ENCODE peak calls at places on chromosomes 6 and 20, in ten cellular contexts. One of them, this sample, is unnamed.

GRCh38 chr20:63968136-63968927 is 1.4 kb downstream of the ZNF512B start:
- DNase-seq in transverse colon: peak; percentile 7
- DNase-seq in GM12878: no peak
- DNase-seq in stomach: no peak
- DNase-seq in H1: no peak
- DNase-seq in suprapubic skin: peak; percentile 69
- DNase-seq in upper lobe of left lung: peak; percentile 55
- DNase-seq in K562: no peak
- DNase-seq in HepG2: no peak
- DNase-seq in SK-N-SH: no peak
- DNase-seq in this sample: peak; percentile 70

GRCh38 chr6:147142684-147143245 is 61.5 kb upstream of the STXBP5 start:
- DNase-seq in transverse colon: no peak
- DNase-seq in GM12878: no peak
- DNase-seq in stomach: no peak
- DNase-seq in H1: no peak
- DNase-seq in suprapubic skin: no peak
- DNase-seq in upper lobe of left lung: no peak
- DNase-seq in K562: no peak
- DNase-seq in HepG2: no peak
- DNase-seq in SK-N-SH: no peak
- DNase-seq in this sample: no peak

GRCh38 chr20:25259358-25259757 is 11.5 kb downstream of the PYGB start:
- DNase-seq in transverse colon: peak; percentile 6
- DNase-seq in GM12878: no peak
- DNase-seq in stomach: no peak
- DNase-seq in H1: no peak
- DNase-seq in suprapubic skin: no peak
- DNase-seq in upper lobe of left lung: no peak
- DNase-seq in K562: no peak
- DNase-seq in HepG2: no peak
- DNase-seq in SK-N-SH: no peak
- DNase-seq in this sample: peak; percentile 25

GRCh38 chr20:32527052-32527446 is 58.1 kb downstream of the NOL4L start:
- DNase-seq in transverse colon: no peak
- DNase-seq in GM12878: no peak
- DNase-seq in stomach: no peak
- DNase-seq in H1: no peak
- DNase-seq in suprapubic skin: no peak
- DNase-seq in upper lobe of left lung: no peak
- DNase-seq in K562: no peak
- DNase-seq in HepG2: no peak
- DNase-seq in SK-N-SH: no peak
- DNase-seq in this sample: no peak

GRCh38 chr6:146850981-146851380 is 252.2 kb downstream of the ADGB start:
- DNase-seq in transverse colon: no peak
- DNase-seq in GM12878: no peak
- DNase-seq in stomach: no peak
- DNase-seq in H1: no peak
- DNase-seq in suprapubic skin: no peak
- DNase-seq in upper lobe of left lung: no peak
- DNase-seq in K562: no peak
- DNase-seq in HepG2: no peak
- DNase-seq in SK-N-SH: no peak
- DNase-seq in this sample: no peak

GRCh38 chr6:87420360-87420759 is 12.6 kb downstream of the CFAP206 start:
- DNase-seq in transverse colon: no peak
- DNase-seq in GM12878: no peak
- DNase-seq in stomach: no peak
- DNase-seq in H1: no peak
- DNase-seq in suprapubic skin: no peak
- DNase-seq in upper lobe of left lung: no peak
- DNase-seq in K562: no peak
- DNase-seq in HepG2: no peak
- DNase-seq in SK-N-SH: no peak
- DNase-seq in this sample: no peak

GRCh38 chr20:49669601-49670189 is 44.0 kb downstream of the B4GALT5 start:
- DNase-seq in transverse colon: no peak
- DNase-seq in GM12878: peak; percentile 85
- DNase-seq in stomach: no peak
- DNase-seq in H1: no peak
- DNase-seq in suprapubic skin: no peak
- DNase-seq in upper lobe of left lung: no peak
- DNase-seq in K562: no peak
- DNase-seq in HepG2: no peak
- DNase-seq in SK-N-SH: no peak
- DNase-seq in this sample: no peak

GRCh38 chr20:30511322-30512030 is 746.0 kb upstream of the DEFB115 start:
- DNase-seq in transverse colon: no peak
- DNase-seq in GM12878: no peak
- DNase-seq in stomach: no peak
- DNase-seq in H1: no peak
- DNase-seq in suprapubic skin: no peak
- DNase-seq in upper lobe of left lung: peak; percentile 84
- DNase-seq in K562: no peak
- DNase-seq in HepG2: no peak
- DNase-seq in SK-N-SH: no peak
- DNase-seq in this sample: no peak

GRCh38 chr6:42781811-42782688 is at the start of gene BICRAL:
- DNase-seq in transverse colon: peak; percentile 62
- DNase-seq in GM12878: no peak
- DNase-seq in stomach: peak; percentile 59
- DNase-seq in H1: no peak
- DNase-seq in suprapubic skin: peak; percentile 67
- DNase-seq in upper lobe of left lung: peak; percentile 92
- DNase-seq in K562: peak; percentile 87
- DNase-seq in HepG2: peak; percentile 70
- DNase-seq in SK-N-SH: peak; percentile 86
- DNase-seq in this sample: peak; percentile 74

GRCh38 chr20:3218307-3218988 is 9.2 kb downstream of the ITPA start:
- DNase-seq in transverse colon: peak; percentile 66
- DNase-seq in GM12878: no peak
- DNase-seq in stomach: peak; percentile 75
- DNase-seq in H1: no peak
- DNase-seq in suprapubic skin: peak; percentile 78
- DNase-seq in upper lobe of left lung: peak; percentile 96
- DNase-seq in K562: peak; percentile 73
- DNase-seq in HepG2: peak; percentile 75
- DNase-seq in SK-N-SH: peak; percentile 95
- DNase-seq in this sample: no peak

GRCh38 chr20:54219751-54220426 is 12.0 kb downstream of the PFDN4 start:
- DNase-seq in transverse colon: no peak
- DNase-seq in GM12878: no peak
- DNase-seq in stomach: no peak
- DNase-seq in H1: no peak
- DNase-seq in suprapubic skin: no peak
- DNase-seq in upper lobe of left lung: no peak
- DNase-seq in K562: peak; percentile 41
- DNase-seq in HepG2: peak; percentile 61
- DNase-seq in SK-N-SH: peak; percentile 53
- DNase-seq in this sample: no peak

GRCh38 chr6:125310994-125311649 is 9.4 kb upstream of the HDDC2 start:
- DNase-seq in transverse colon: no peak
- DNase-seq in GM12878: no peak
- DNase-seq in stomach: no peak
- DNase-seq in H1: no peak
- DNase-seq in suprapubic skin: no peak
- DNase-seq in upper lobe of left lung: no peak
- DNase-seq in K562: peak; percentile 72
- DNase-seq in HepG2: peak; percentile 68
- DNase-seq in SK-N-SH: peak; percentile 49
- DNase-seq in this sample: no peak

GRCh38 chr6:30361661-30362060 is 16.7 kb downstream of the RPP21 start:
- DNase-seq in transverse colon: no peak
- DNase-seq in GM12878: no peak
- DNase-seq in stomach: no peak
- DNase-seq in H1: no peak
- DNase-seq in suprapubic skin: no peak
- DNase-seq in upper lobe of left lung: no peak
- DNase-seq in K562: no peak
- DNase-seq in HepG2: no peak
- DNase-seq in SK-N-SH: no peak
- DNase-seq in this sample: no peak

GRCh38 chr6:80638222-80639055 is 532.0 kb downstream of the BCKDHB start:
- DNase-seq in transverse colon: peak; percentile 8
- DNase-seq in GM12878: peak; percentile 2
- DNase-seq in stomach: peak; percentile 53
- DNase-seq in H1: peak; percentile 23
- DNase-seq in suprapubic skin: no peak
- DNase-seq in upper lobe of left lung: no peak
- DNase-seq in K562: no peak
- DNase-seq in HepG2: peak; percentile 11
- DNase-seq in SK-N-SH: peak; percentile 62
- DNase-seq in this sample: no peak

GRCh38 chr20:61663521-61664425 is 401.9 kb downstream of the TAF4 start:
- DNase-seq in transverse colon: no peak
- DNase-seq in GM12878: no peak
- DNase-seq in stomach: no peak
- DNase-seq in H1: no peak
- DNase-seq in suprapubic skin: no peak
- DNase-seq in upper lobe of left lung: peak; percentile 66
- DNase-seq in K562: no peak
- DNase-seq in HepG2: no peak
- DNase-seq in SK-N-SH: no peak
- DNase-seq in this sample: no peak

GRCh38 chr6:40293824-40294188 is 293.4 kb downstream of the LRFN2 start:
- DNase-seq in transverse colon: no peak
- DNase-seq in GM12878: no peak
- DNase-seq in stomach: no peak
- DNase-seq in H1: no peak
- DNase-seq in suprapubic skin: no peak
- DNase-seq in upper lobe of left lung: peak; percentile 23
- DNase-seq in K562: no peak
- DNase-seq in HepG2: no peak
- DNase-seq in SK-N-SH: no peak
- DNase-seq in this sample: no peak

GRCh38 chr6:13006578-13007300 is 290.2 kb downstream of the PHACTR1 start:
- DNase-seq in transverse colon: no peak
- DNase-seq in GM12878: no peak
- DNase-seq in stomach: no peak
- DNase-seq in H1: no peak
- DNase-seq in suprapubic skin: no peak
- DNase-seq in upper lobe of left lung: no peak
- DNase-seq in K562: peak; percentile 68
- DNase-seq in HepG2: no peak
- DNase-seq in SK-N-SH: no peak
- DNase-seq in this sample: no peak

DNA sequence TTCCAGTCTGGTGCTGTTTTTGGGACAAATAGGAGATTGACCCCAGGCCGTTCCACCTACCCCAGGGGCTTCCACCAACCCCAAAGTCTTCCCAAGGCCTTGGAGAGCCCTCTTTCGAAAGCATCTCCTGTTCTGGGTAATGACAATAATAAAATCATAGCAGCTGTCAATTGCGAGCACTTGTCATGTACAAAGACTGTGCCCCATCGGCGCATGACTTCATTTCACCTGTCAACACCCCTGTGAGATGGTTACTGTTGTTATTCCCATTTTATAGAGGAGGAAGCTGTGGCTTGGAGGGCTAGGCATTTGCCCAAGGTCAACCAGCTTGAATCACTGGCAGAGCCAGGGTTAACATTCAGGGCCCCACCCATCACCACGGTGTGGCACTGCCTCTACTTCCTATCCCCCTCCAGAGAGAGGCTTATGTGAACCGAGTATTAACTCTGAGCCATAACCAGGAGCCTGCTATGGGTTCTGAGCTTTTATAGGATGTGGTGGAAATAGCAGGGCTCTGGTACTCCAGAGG is 51.1 kb downstream of the HNF4A start:
- DNase-seq in transverse colon: peak; percentile 77
- DNase-seq in GM12878: no peak
- DNase-seq in stomach: no peak
- DNase-seq in H1: no peak
- DNase-seq in suprapubic skin: no peak
- DNase-seq in upper lobe of left lung: no peak
- DNase-seq in K562: no peak
- DNase-seq in HepG2: no peak
- DNase-seq in SK-N-SH: no peak
- DNase-seq in this sample: no peak
- H3K4me1 ChIP-seq in transverse colon: peaks cover 25% of the 10 kb centered on the region
- H3K4me1 ChIP-seq in GM12878: no peaks in the 10 kb centered on the region
- H3K4me1 ChIP-seq in stomach: peaks cover 25% of the 10 kb centered on the region
- H3K4me1 ChIP-seq in H1: no peaks in the 10 kb centered on the region
- H3K4me1 ChIP-seq in suprapubic skin: peaks cover 6% of the 10 kb centered on the region
- H3K4me1 ChIP-seq in upper lobe of left lung: no peaks in the 10 kb centered on the region
- H3K4me1 ChIP-seq in K562: peaks cover 16% of the 10 kb centered on the region
- H3K4me1 ChIP-seq in HepG2: peaks cover 92% of the 10 kb centered on the region
- H3K4me1 ChIP-seq in SK-N-SH: no peaks in the 10 kb centered on the region
- H3K4me1 ChIP-seq in this sample: no peaks in the 10 kb centered on the region

GRCh38 chr6:139290787-139291294 is 957 bp downstream of the TXLNB start:
- DNase-seq in transverse colon: peak; percentile 19
- DNase-seq in GM12878: peak; percentile 88
- DNase-seq in stomach: no peak
- DNase-seq in H1: no peak
- DNase-seq in suprapubic skin: no peak
- DNase-seq in upper lobe of left lung: no peak
- DNase-seq in K562: no peak
- DNase-seq in HepG2: no peak
- DNase-seq in SK-N-SH: no peak
- DNase-seq in this sample: peak; percentile 70
- TF ChIP-seq POLR2AphosphoS5 in transverse colon: peak; percentile 48
- TF ChIP-seq POLR2AphosphoS5 in GM12878: peak; percentile 56
- TF ChIP-seq POLR2AphosphoS5 in stomach: peak; percentile 42
- TF ChIP-seq POLR2AphosphoS5 in H1: no peak
- TF ChIP-seq POLR2AphosphoS5 in suprapubic skin: no peak
- TF ChIP-seq POLR2AphosphoS5 in upper lobe of left lung: peak; percentile 10
- TF ChIP-seq POLR2AphosphoS5 in K562: no peak
- TF ChIP-seq POLR2AphosphoS5 in HepG2: no peak
- TF ChIP-seq POLR2AphosphoS5 in SK-N-SH: no peak
- TF ChIP-seq POLR2AphosphoS5 in this sample: peak; percentile 33

DNA sequence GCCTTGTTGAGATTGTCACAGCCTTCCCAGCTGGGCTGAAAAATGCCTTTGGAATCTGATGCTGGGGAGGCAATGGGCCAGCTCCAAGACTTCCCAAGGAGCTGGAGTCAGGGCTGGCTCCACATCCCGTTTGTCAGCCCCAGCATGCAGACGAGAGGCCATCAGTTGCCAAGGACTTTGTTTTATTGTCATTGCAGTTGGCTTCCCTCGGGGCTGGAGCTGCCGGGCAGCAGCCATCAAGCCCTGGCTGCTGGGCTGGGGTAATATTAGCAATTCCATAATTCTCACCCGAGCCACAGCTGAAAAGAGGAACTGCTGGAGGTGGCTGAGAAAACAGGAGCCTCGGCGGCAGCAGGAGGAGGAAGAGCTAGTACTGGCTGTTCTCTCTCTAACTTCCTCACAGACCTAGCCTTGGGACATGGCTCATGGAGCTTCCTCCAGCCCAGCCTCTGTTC is 182.5 kb downstream of the CDC5L start:
- DNase-seq in transverse colon: peak; percentile 18
- DNase-seq in GM12878: no peak
- DNase-seq in stomach: no peak
- DNase-seq in H1: no peak
- DNase-seq in suprapubic skin: no peak
- DNase-seq in upper lobe of left lung: peak; percentile 31
- DNase-seq in K562: no peak
- DNase-seq in HepG2: no peak
- DNase-seq in SK-N-SH: no peak
- DNase-seq in this sample: no peak
- TF ChIP-seq EP300 in transverse colon: no peak
- TF ChIP-seq EP300 in GM12878: no peak
- TF ChIP-seq EP300 in stomach: no peak
- TF ChIP-seq EP300 in H1: no peak
- TF ChIP-seq EP300 in suprapubic skin: no peak
- TF ChIP-seq EP300 in upper lobe of left lung: no peak
- TF ChIP-seq EP300 in K562: no peak
- TF ChIP-seq EP300 in HepG2: no peak
- TF ChIP-seq EP300 in SK-N-SH: no peak
- TF ChIP-seq EP300 in this sample: no peak

GRCh38 chr6:56540950-56541600 is 101.6 kb downstream of the DST start:
- DNase-seq in transverse colon: no peak
- DNase-seq in GM12878: no peak
- DNase-seq in stomach: no peak
- DNase-seq in H1: no peak
- DNase-seq in suprapubic skin: no peak
- DNase-seq in upper lobe of left lung: no peak
- DNase-seq in K562: peak; percentile 50
- DNase-seq in HepG2: peak; percentile 77
- DNase-seq in SK-N-SH: no peak
- DNase-seq in this sample: no peak
- H3K4me1 ChIP-seq in transverse colon: peaks cover 25% of the 10 kb centered on the region
- H3K4me1 ChIP-seq in GM12878: peaks cover 13% of the 10 kb centered on the region
- H3K4me1 ChIP-seq in stomach: peaks cover 9% of the 10 kb centered on the region
- H3K4me1 ChIP-seq in H1: no peaks in the 10 kb centered on the region
- H3K4me1 ChIP-seq in suprapubic skin: peaks cover 59% of the 10 kb centered on the region
- H3K4me1 ChIP-seq in upper lobe of left lung: peaks cover 10% of the 10 kb centered on the region
- H3K4me1 ChIP-seq in K562: peaks cover 6% of the 10 kb centered on the region
- H3K4me1 ChIP-seq in HepG2: peaks cover 63% of the 10 kb centered on the region
- H3K4me1 ChIP-seq in SK-N-SH: peaks cover 19% of the 10 kb centered on the region
- H3K4me1 ChIP-seq in this sample: peaks cover 52% of the 10 kb centered on the region